ENCODE peak calls at places on chromosomes 11 and 22, in ten cellular contexts. V, R, D, H, F, J, L, I, Q and U are unnamed samples.

GRCh38 chr11:61747389-61748285 is 4.8 kb upstream of the MYRF start:
- DNase-seq in V (peak; percentile 44), R (no peak), D (peak; percentile 18), H (peak; percentile 49), F (peak; percentile 84), J (no peak), L (no peak), I (peak; percentile 61), Q (peak; percentile 57), U (peak; percentile 15)

GRCh38 chr22:19494676-19495173 is 15.0 kb downstream of the CDC45 start:
- DNase-seq in V (no peak), R (no peak), D (no peak), H (no peak), F (no peak), J (no peak), L (no peak), I (no peak), Q (no peak), U (no peak)

GRCh38 chr11:95058622-95059021 is 8.1 kb upstream of the SRSF8 start:
- DNase-seq in V (no peak), R (no peak), D (no peak), H (no peak), F (no peak), J (no peak), L (no peak), I (no peak), Q (no peak), U (no peak)

GRCh38 chr11:66914505-66914904 is 43.7 kb downstream of the PC start:
- DNase-seq in V (no peak), R (no peak), D (no peak), H (no peak), F (no peak), J (no peak), L (no peak), I (no peak), Q (no peak), U (no peak)

GRCh38 chr11:99522467-99523173 is 501.9 kb downstream of the CNTN5 start:
- DNase-seq in V (no peak), R (no peak), D (no peak), H (no peak), F (no peak), J (no peak), L (no peak), I (no peak), Q (peak; percentile 34), U (no peak)

GRCh38 chr11:61815790-61816735 is 740 bp downstream of the FADS1 start:
- DNase-seq in V (peak; percentile 59), R (peak; percentile 64), D (peak; percentile 46), H (peak; percentile 40), F (peak; percentile 78), J (peak; percentile 34), L (peak; percentile 38), I (peak; percentile 75), Q (peak; percentile 78), U (peak; percentile 65)

GRCh38 chr11:1780700-1781592 is 17.2 kb upstream of the CTSD start:
- DNase-seq in V (no peak), R (no peak), D (no peak), H (peak; percentile 88), F (no peak), J (no peak), L (no peak), I (no peak), Q (no peak), U (peak; percentile 34)

GRCh38 chr11:83521647-83522596 is 235.8 kb upstream of the CCDC90B start:
- DNase-seq in V (no peak), R (peak; percentile 40), D (no peak), H (no peak), F (no peak), J (no peak), L (peak; percentile 36), I (no peak), Q (peak; percentile 34), U (no peak)

GRCh38 chr11:120710354-120711187 is 199.0 kb downstream of the GRIK4 start:
- DNase-seq in V (no peak), R (no peak), D (no peak), H (no peak), F (no peak), J (no peak), L (no peak), I (peak; percentile 55), Q (peak; percentile 79), U (no peak)

GRCh38 chr22:39381930-39382329 is 17.6 kb upstream of the TAB1 start:
- DNase-seq in V (no peak), R (no peak), D (no peak), H (no peak), F (no peak), J (no peak), L (no peak), I (no peak), Q (no peak), U (no peak)

GRCh38 chr11:27279491-27279890 is 83.5 kb downstream of the CCDC34 start:
- DNase-seq in V (no peak), R (no peak), D (no peak), H (no peak), F (no peak), J (no peak), L (no peak), I (no peak), Q (no peak), U (no peak)

GRCh38 chr22:17974703-17975372 is 49.5 kb downstream of the MICAL3 start:
- DNase-seq in V (no peak), R (no peak), D (no peak), H (peak; percentile 13), F (no peak), J (no peak), L (no peak), I (no peak), Q (no peak), U (no peak)

GRCh38 chr11:12963789-12964536 is 45.2 kb upstream of the RASSF10 start:
- DNase-seq in V (peak; percentile 71), R (peak; percentile 75), D (peak; percentile 58), H (peak; percentile 2), F (peak; percentile 57), J (peak; percentile 17), L (peak; percentile 62), I (peak; percentile 78), Q (peak; percentile 43), U (peak; percentile 34)

GRCh38 chr22:35489225-35489624 is 51.4 kb upstream of the RASD2 start:
- DNase-seq in V (no peak), R (peak; percentile 78), D (no peak), H (no peak), F (no peak), J (no peak), L (no peak), I (no peak), Q (no peak), U (no peak)

GRCh38 chr11:96338910-96339703 is 3.9 kb downstream of the MAML2 start:
- DNase-seq in V (peak; percentile 42), R (no peak), D (peak; percentile 41), H (peak; percentile 60), F (peak; percentile 40), J (no peak), L (no peak), I (no peak), Q (peak; percentile 77), U (peak; percentile 70)

GRCh38 chr22:44486538-44486937 is 11.5 kb downstream of the RTL6 start:
- DNase-seq in V (no peak), R (no peak), D (no peak), H (no peak), F (peak; percentile 69), J (no peak), L (no peak), I (no peak), Q (peak; percentile 9), U (no peak)

GRCh38 chr11:66569076-66569475 is 670 bp upstream of the CTSF start:
- DNase-seq in V (no peak), R (no peak), D (no peak), H (no peak), F (no peak), J (no peak), L (no peak), I (no peak), Q (no peak), U (no peak)

GRCh38 chr11:3745161-3745560 is 52.2 kb downstream of the NUP98 start:
- DNase-seq in V (no peak), R (no peak), D (no peak), H (no peak), F (no peak), J (no peak), L (peak; percentile 53), I (no peak), Q (no peak), U (no peak)

GRCh38 chr22:22948651-22949611 is 61.3 kb downstream of the IGLL5 start:
- DNase-seq in V (peak; percentile 12), R (no peak), D (no peak), H (no peak), F (no peak), J (no peak), L (no peak), I (no peak), Q (peak; percentile 39), U (no peak)

GRCh38 chr11:64100782-64101358 is 65.0 kb downstream of the MACROD1 start:
- DNase-seq in V (no peak), R (no peak), D (no peak), H (no peak), F (no peak), J (no peak), L (no peak), I (no peak), Q (no peak), U (no peak)

GRCh38 chr11:76005746-76006145 is 190.7 kb downstream of the UVRAG start:
- DNase-seq in V (no peak), R (no peak), D (no peak), H (no peak), F (no peak), J (no peak), L (no peak), I (no peak), Q (peak; percentile 69), U (no peak)

GRCh38 chr11:62540804-62541671 is 5.6 kb downstream of the AHNAK start:
- DNase-seq in V (peak; percentile 56), R (no peak), D (no peak), H (peak; percentile 31), F (peak; percentile 65), J (no peak), L (no peak), I (no peak), Q (no peak), U (no peak)

GRCh38 chr22:50444663-50445062 is 30.2 kb downstream of the SBF1 start:
- DNase-seq in V (no peak), R (no peak), D (no peak), H (no peak), F (peak; percentile 28), J (no peak), L (no peak), I (no peak), Q (peak; percentile 85), U (no peak)

GRCh38 chr22:28054622-28054871 is 135.5 kb upstream of the PITPNB start:
- DNase-seq in V (no peak), R (no peak), D (no peak), H (no peak), F (no peak), J (no peak), L (no peak), I (no peak), Q (no peak), U (no peak)

GRCh38 chr11:68889948-68890446 is 13.6 kb downstream of the MRPL21 start:
- DNase-seq in V (no peak), R (no peak), D (no peak), H (no peak), F (peak; percentile 81), J (no peak), L (no peak), I (no peak), Q (peak; percentile 84), U (no peak)

GRCh38 chr22:35555351-35555915 is 14.8 kb downstream of the RASD2 start:
- DNase-seq in V (no peak), R (no peak), D (no peak), H (no peak), F (no peak), J (no peak), L (no peak), I (no peak), Q (peak; percentile 25), U (no peak)

GRCh38 chr22:41256254-41256897 is 15.6 kb upstream of the CHADL start:
- DNase-seq in V (no peak), R (no peak), D (no peak), H (no peak), F (no peak), J (no peak), L (no peak), I (no peak), Q (peak; percentile 87), U (no peak)

GRCh38 chr11:9069256-9069655 is 22.1 kb downstream of the SCUBE2 start:
- DNase-seq in V (no peak), R (no peak), D (no peak), H (no peak), F (no peak), J (no peak), L (no peak), I (no peak), Q (no peak), U (no peak)